ENCODE peak calls at places on chromosomes 1 and 21, in eight cellular contexts. L is psoas muscle, V is ACHN, U is SHP77, E is KG1, J is esophagus muscularis mucosa, C is NCI-H146, Z is MCF 10A. K is an unnamed sample.

GRCh38 chr1:54479251-54479650 is 68.8 kb upstream of the ACOT11 start:
- DNase-seq in L (no peak), U (no peak), Z (no peak), C (no peak), J (no peak), V (no peak), E (no peak), K (no peak)

GRCh38 chr1:226912587-226913176 is 27.4 kb upstream of the COQ8A start:
- DNase-seq in Z (no peak), L (peak), V (no peak), E (no peak), U (peak), C (peak), J (no peak), K (no peak)

GRCh38 chr1:21550097-21550496 is 40.9 kb downstream of the ALPL start:
- DNase-seq in V (no peak), Z (no peak), C (no peak), L (no peak), U (no peak), J (no peak), E (no peak), K (no peak)

GRCh38 chr1:94702440-94702810 is 117.7 kb upstream of the SLC44A3 start:
- DNase-seq in C (no peak), J (peak), L (peak), U (no peak), V (no peak), Z (no peak), E (no peak), K (no peak)

GRCh38 chr21:42160111-42160949 is 58.6 kb upstream of the ABCG1 start:
- DNase-seq in J (no peak), U (no peak), E (no peak), Z (no peak), C (no peak), V (no peak), L (no peak), K (no peak)

GRCh38 chr1:183911285-183911684 is 106.4 kb downstream of the RGL1 start:
- DNase-seq in C (no peak), V (no peak), Z (no peak), U (no peak), E (no peak), J (no peak), L (no peak), K (no peak)

GRCh38 chr1:39230261-39231190 is 26.0 kb downstream of the MACF1 start:
- DNase-seq in V (no peak), C (no peak), L (no peak), J (no peak), Z (no peak), U (no peak), E (no peak), K (no peak)

GRCh38 chr1:201845331-201846083 is 16.6 kb downstream of the IPO9 start:
- DNase-seq in U (no peak), V (no peak), E (no peak), C (no peak), J (no peak), Z (no peak), L (no peak), K (no peak)

GRCh38 chr1:48677306-48678287 is 99.1 kb downstream of the BEND5 start:
- DNase-seq in U (peak), Z (peak), E (peak), L (peak), V (peak), J (no peak), C (peak), K (peak)

GRCh38 chr1:219542828-219543518 is 69.9 kb downstream of the ZC3H11B start:
- DNase-seq in L (no peak), J (no peak), U (no peak), E (no peak), C (no peak), V (no peak), Z (no peak), K (no peak)

GRCh38 chr1:1204998-1205768 is 1.2 kb downstream of the TNFRSF18 start:
- DNase-seq in L (peak), V (no peak), U (no peak), C (no peak), J (no peak), Z (no peak), E (no peak), K (no peak)

GRCh38 chr21:42861311-42862122 is 17.8 kb downstream of the WDR4 start:
- DNase-seq in L (no peak), V (no peak), Z (no peak), E (no peak), C (no peak), U (no peak), J (no peak), K (no peak)

GRCh38 chr1:192973202-192973601 is 86.0 kb downstream of the UCHL5 start:
- DNase-seq in C (no peak), V (no peak), U (no peak), J (no peak), Z (no peak), E (no peak), L (no peak), K (no peak)

GRCh38 chr1:222375656-222376055 is 172.2 kb downstream of the HHIPL2 start:
- DNase-seq in Z (no peak), C (no peak), E (no peak), V (no peak), L (no peak), U (no peak), J (no peak), K (no peak)

GRCh38 chr1:155307247-155307740 is 1.4 kb upstream of the FDPS start:
- DNase-seq in J (no peak), C (peak), U (peak), L (no peak), Z (peak), V (peak), E (no peak), K (no peak)

GRCh38 chr1:204870165-204870912 is at the start of gene NFASC:
- DNase-seq in Z (no peak), J (no peak), U (no peak), E (no peak), C (no peak), L (no peak), V (no peak), K (no peak)

GRCh38 chr1:155479205-155479604 is 83.4 kb downstream of the ASH1L start:
- DNase-seq in U (no peak), J (no peak), C (no peak), Z (peak), E (no peak), L (no peak), V (peak), K (no peak)

GRCh38 chr1:194252189-194252588 is 1065.8 kb upstream of the B3GALT2 start:
- DNase-seq in L (no peak), Z (no peak), U (no peak), E (no peak), J (no peak), V (no peak), C (no peak), K (no peak)

K was measured in NCI-H2171.